ENCODE peak calls at places on chromosomes 12 and 14, in eight cellular contexts. H, F, O, R, B, T, W and S are unnamed samples.

GRCh38 chr12:66859751-66860440 is 181.0 kb upstream of the GRIP1 start:
- DNase-seq in F (peak; percentile 38), H (peak; percentile 16), O (no peak), R (peak; percentile 4), T (no peak), B (no peak), W (no peak), S (no peak)

GRCh38 chr12:56634837-56635538 is 4.9 kb upstream of the BAZ2A start:
- DNase-seq in B (peak; percentile 73), T (peak; percentile 89), H (peak; percentile 86), O (no peak), F (peak; percentile 94), R (peak; percentile 83), W (peak; percentile 62), S (peak; percentile 85)

GRCh38 chr14:104874110-104874531 is 9.1 kb downstream of the CEP170B start:
- DNase-seq in R (no peak), T (no peak), W (no peak), O (no peak), B (no peak), H (no peak), F (no peak), S (no peak)

GRCh38 chr12:27549801-27550652 is 26.0 kb downstream of the PPFIBP1 start:
- DNase-seq in T (peak; percentile 92), F (peak; percentile 95), B (no peak), W (no peak), O (no peak), R (peak; percentile 99), H (no peak), S (peak; percentile 98)

GRCh38 chr12:132071001-132071810 is 72.9 kb downstream of the DDX51 start:
- DNase-seq in F (no peak), B (no peak), O (no peak), H (peak; percentile 81), T (no peak), W (no peak), R (no peak), S (no peak)

GRCh38 chr12:43336962-43337555 is 214.9 kb downstream of the ADAMTS20 start:
- DNase-seq in O (no peak), B (no peak), H (peak; percentile 39), F (peak; percentile 40), W (peak; percentile 11), T (peak; percentile 47), R (peak; percentile 67), S (peak; percentile 61)

GRCh38 chr14:75459099-75459741 is 31.4 kb downstream of the JDP2 start:
- DNase-seq in W (no peak), B (no peak), T (no peak), H (no peak), R (no peak), O (no peak), F (no peak), S (no peak)

GRCh38 chr12:24913953-24914352 is 34.9 kb downstream of the BCAT1 start:
- DNase-seq in T (no peak), O (no peak), H (no peak), B (no peak), R (no peak), F (no peak), W (no peak), S (no peak)

GRCh38 chr12:120630139-120630895 is 10.1 kb upstream of the CABP1 start:
- DNase-seq in T (no peak), F (no peak), R (no peak), B (no peak), W (no peak), O (no peak), H (no peak), S (no peak)

GRCh38 chr12:98985156-98985555 is 340.1 kb downstream of the APAF1 start:
- DNase-seq in R (no peak), B (no peak), T (no peak), H (no peak), O (no peak), W (no peak), F (no peak), S (no peak)

GRCh38 chr12:92039048-92039447 is 106.6 kb downstream of the BTG1 start:
- DNase-seq in B (no peak), O (no peak), T (no peak), H (no peak), R (no peak), F (no peak), W (peak; percentile 44), S (no peak)

GRCh38 chr14:65102441-65103149 is at the start of gene MAX:
- DNase-seq in B (peak; percentile 100), R (peak; percentile 99), W (peak; percentile 95), T (peak; percentile 98), F (peak; percentile 99), O (peak; percentile 96), H (peak; percentile 92), S (peak; percentile 99)

GRCh38 chr14:104728631-104729030 is 4.6 kb downstream of the ADSS1 start:
- DNase-seq in B (no peak), F (no peak), H (no peak), R (no peak), O (no peak), T (no peak), W (no peak), S (no peak)

GRCh38 chr12:76503957-76504356 is 55.6 kb downstream of the OSBPL8 start:
- DNase-seq in H (no peak), F (no peak), O (no peak), T (no peak), W (no peak), B (no peak), R (no peak), S (no peak)